ENCODE peak calls at places on chromosomes 11 and 22, in seven cellular contexts. One of them, this sample, is unnamed.

GRCh38 chr22:31579835-31580242 is 82.2 kb downstream of the PISD start:
- DNase-seq in mesenchymal stem cell: no peak
- DNase-seq in mesendoderm: no peak
- DNase-seq in IMR-90: no peak
- DNase-seq in H9: no peak
- DNase-seq in H1: no peak
- DNase-seq in trophoblast cell: no peak
- DNase-seq in this sample: no peak

GRCh38 chr22:19879651-19879995 is 24.9 kb upstream of the GNB1L start:
- DNase-seq in mesenchymal stem cell: no peak
- DNase-seq in mesendoderm: no peak
- DNase-seq in IMR-90: no peak
- DNase-seq in H9: peak; percentile 26
- DNase-seq in H1: no peak
- DNase-seq in trophoblast cell: no peak
- DNase-seq in this sample: no peak

GRCh38 chr11:77346906-77347603 is 45.6 kb upstream of the GDPD4 start:
- DNase-seq in mesenchymal stem cell: peak; percentile 75
- DNase-seq in mesendoderm: peak; percentile 87
- DNase-seq in IMR-90: peak; percentile 94
- DNase-seq in H9: no peak
- DNase-seq in H1: no peak
- DNase-seq in trophoblast cell: peak; percentile 73
- DNase-seq in this sample: no peak

GRCh38 chr22:29163808-29164207 is 41.9 kb upstream of the EMID1 start:
- DNase-seq in mesenchymal stem cell: no peak
- DNase-seq in mesendoderm: no peak
- DNase-seq in IMR-90: no peak
- DNase-seq in H9: no peak
- DNase-seq in H1: no peak
- DNase-seq in trophoblast cell: no peak
- DNase-seq in this sample: no peak

GRCh38 chr11:132347156-132348090 is 977.0 kb downstream of the NTM start:
- DNase-seq in mesenchymal stem cell: no peak
- DNase-seq in mesendoderm: peak; percentile 82
- DNase-seq in IMR-90: no peak
- DNase-seq in H9: peak; percentile 41
- DNase-seq in H1: no peak
- DNase-seq in trophoblast cell: no peak
- DNase-seq in this sample: no peak

GRCh38 chr11:12581923-12582322 is 92.3 kb upstream of the TEAD1 start:
- DNase-seq in mesenchymal stem cell: peak; percentile 58
- DNase-seq in mesendoderm: peak; percentile 82
- DNase-seq in IMR-90: peak; percentile 88
- DNase-seq in H9: no peak
- DNase-seq in H1: no peak
- DNase-seq in trophoblast cell: peak; percentile 81
- DNase-seq in this sample: no peak

GRCh38 chr11:84514436-84514835 is 1112.7 kb downstream of the DLG2 start:
- DNase-seq in mesenchymal stem cell: no peak
- DNase-seq in mesendoderm: no peak
- DNase-seq in IMR-90: no peak
- DNase-seq in H9: no peak
- DNase-seq in H1: no peak
- DNase-seq in trophoblast cell: no peak
- DNase-seq in this sample: no peak

GRCh38 chr11:117824571-117825537 is at the start of gene FXYD2:
- DNase-seq in mesenchymal stem cell: peak; percentile 79
- DNase-seq in mesendoderm: no peak
- DNase-seq in IMR-90: no peak
- DNase-seq in H9: peak; percentile 36
- DNase-seq in H1: no peak
- DNase-seq in trophoblast cell: no peak
- DNase-seq in this sample: no peak

GRCh38 chr11:65639623-65640482 is 2.0 kb downstream of the SIPA1 start:
- DNase-seq in mesenchymal stem cell: no peak
- DNase-seq in mesendoderm: no peak
- DNase-seq in IMR-90: no peak
- DNase-seq in H9: no peak
- DNase-seq in H1: no peak
- DNase-seq in trophoblast cell: no peak
- DNase-seq in this sample: no peak

DNA sequence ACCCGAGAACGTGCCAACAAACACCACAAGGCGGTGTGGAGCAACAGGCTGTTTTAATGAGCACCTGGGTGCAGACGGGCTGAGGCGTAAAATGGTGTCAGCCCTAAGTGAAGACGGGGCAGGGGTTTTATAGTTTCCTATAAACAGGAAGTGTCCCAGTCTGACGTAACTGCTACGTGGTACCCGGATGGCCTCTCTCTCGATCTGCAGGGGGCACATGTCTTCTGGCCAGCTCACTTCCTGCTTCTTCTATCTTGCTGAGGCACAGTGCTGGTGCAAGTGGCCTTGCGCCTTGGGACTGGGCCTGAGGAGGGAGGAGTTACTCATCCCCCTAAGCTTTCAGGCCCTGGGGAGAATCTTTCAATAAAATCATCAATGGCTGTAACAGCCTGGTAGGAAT is 20.9 kb downstream of the OOSP3 start:
- DNase-seq in mesenchymal stem cell: peak; percentile 47
- DNase-seq in mesendoderm: peak; percentile 78
- DNase-seq in IMR-90: no peak
- DNase-seq in H9: peak; percentile 55
- DNase-seq in H1: no peak
- DNase-seq in trophoblast cell: no peak
- DNase-seq in this sample: no peak
- H3K23ac ChIP-seq in mesenchymal stem cell: no peak overlapping the region
- H3K23ac ChIP-seq in mesendoderm: no peak overlapping the region
- H3K23ac ChIP-seq in IMR-90: no peak overlapping the region
- H3K23ac ChIP-seq in H9: no peak overlapping the region
- H3K23ac ChIP-seq in H1: no peak overlapping the region
- H3K23ac ChIP-seq in trophoblast cell: no peak overlapping the region
- H3K23ac ChIP-seq in this sample: no peak overlapping the region

GRCh38 chr11:4093519-4094347 is 866 bp upstream of the RRM1 start:
- DNase-seq in mesenchymal stem cell: no peak
- DNase-seq in mesendoderm: no peak
- DNase-seq in IMR-90: no peak
- DNase-seq in H9: no peak
- DNase-seq in H1: no peak
- DNase-seq in trophoblast cell: no peak
- DNase-seq in this sample: no peak

GRCh38 chr11:4098026-4098621 is 3.5 kb downstream of the RRM1 start:
- DNase-seq in mesenchymal stem cell: no peak
- DNase-seq in mesendoderm: no peak
- DNase-seq in IMR-90: peak; percentile 31
- DNase-seq in H9: no peak
- DNase-seq in H1: no peak
- DNase-seq in trophoblast cell: no peak
- DNase-seq in this sample: no peak

GRCh38 chr11:4095509-4096230 is 1.1 kb downstream of the RRM1 start:
- DNase-seq in mesenchymal stem cell: peak; percentile 85
- DNase-seq in mesendoderm: peak; percentile 61
- DNase-seq in IMR-90: peak; percentile 78
- DNase-seq in H9: no peak
- DNase-seq in H1: no peak
- DNase-seq in trophoblast cell: peak; percentile 80
- DNase-seq in this sample: no peak

GRCh38 chr11:4092031-4092430 is 2.6 kb upstream of the RRM1 start:
- DNase-seq in mesenchymal stem cell: no peak
- DNase-seq in mesendoderm: no peak
- DNase-seq in IMR-90: no peak
- DNase-seq in H9: no peak
- DNase-seq in H1: no peak
- DNase-seq in trophoblast cell: no peak
- DNase-seq in this sample: no peak

GRCh38 chr11:4094348-4095291 is at the start of gene RRM1:
- DNase-seq in mesenchymal stem cell: peak; percentile 96
- DNase-seq in mesendoderm: peak; percentile 99
- DNase-seq in IMR-90: peak; percentile 95
- DNase-seq in H9: peak; percentile 99
- DNase-seq in H1: peak; percentile 96
- DNase-seq in trophoblast cell: peak; percentile 97
- DNase-seq in this sample: peak; percentile 92
- H3K23ac ChIP-seq in mesenchymal stem cell: no peak within 1 kb of the TSS
- H3K23ac ChIP-seq in mesendoderm: peak within 1 kb of the TSS; percentile 91
- H3K23ac ChIP-seq in IMR-90: peak within 1 kb of the TSS; percentile 94
- H3K23ac ChIP-seq in H9: no peak within 1 kb of the TSS
- H3K23ac ChIP-seq in H1: no peak within 1 kb of the TSS
- H3K23ac ChIP-seq in trophoblast cell: no peak within 1 kb of the TSS
- H3K23ac ChIP-seq in this sample: peak within 1 kb of the TSS; percentile 52

GRCh38 chr22:46368871-46369715 is 33.6 kb downstream of the TRMU start:
- DNase-seq in mesenchymal stem cell: no peak
- DNase-seq in mesendoderm: no peak
- DNase-seq in IMR-90: no peak
- DNase-seq in H9: no peak
- DNase-seq in H1: no peak
- DNase-seq in trophoblast cell: no peak
- DNase-seq in this sample: no peak

GRCh38 chr22:46368422-46368821 is 32.9 kb downstream of the TRMU start:
- DNase-seq in mesenchymal stem cell: no peak
- DNase-seq in mesendoderm: no peak
- DNase-seq in IMR-90: no peak
- DNase-seq in H9: no peak
- DNase-seq in H1: no peak
- DNase-seq in trophoblast cell: no peak
- DNase-seq in this sample: no peak

GRCh38 chr22:46370584-46371373 is 35.3 kb downstream of the TRMU start:
- DNase-seq in mesenchymal stem cell: no peak
- DNase-seq in mesendoderm: peak; percentile 41
- DNase-seq in IMR-90: no peak
- DNase-seq in H9: no peak
- DNase-seq in H1: no peak
- DNase-seq in trophoblast cell: no peak
- DNase-seq in this sample: no peak

GRCh38 chr22:46371623-46372226 is 36.2 kb downstream of the TRMU start:
- DNase-seq in mesenchymal stem cell: no peak
- DNase-seq in mesendoderm: no peak
- DNase-seq in IMR-90: no peak
- DNase-seq in H9: no peak
- DNase-seq in H1: no peak
- DNase-seq in trophoblast cell: no peak
- DNase-seq in this sample: no peak

GRCh38 chr22:46369716-46370583 is 34.4 kb downstream of the TRMU start:
- DNase-seq in mesenchymal stem cell: no peak
- DNase-seq in mesendoderm: no peak
- DNase-seq in IMR-90: no peak
- DNase-seq in H9: no peak
- DNase-seq in H1: no peak
- DNase-seq in trophoblast cell: no peak
- DNase-seq in this sample: no peak
- H3K23ac ChIP-seq in mesenchymal stem cell: no peak overlapping the region
- H3K23ac ChIP-seq in mesendoderm: no peak overlapping the region
- H3K23ac ChIP-seq in IMR-90: no peak overlapping the region
- H3K23ac ChIP-seq in H9: no peak overlapping the region
- H3K23ac ChIP-seq in H1: no peak overlapping the region
- H3K23ac ChIP-seq in trophoblast cell: no peak overlapping the region
- H3K23ac ChIP-seq in this sample: peak overlapping the region; percentile 8

GRCh38 chr11:96074551-96075309 is 150.8 kb upstream of the MTMR2 start:
- DNase-seq in mesenchymal stem cell: no peak
- DNase-seq in mesendoderm: no peak
- DNase-seq in IMR-90: no peak
- DNase-seq in H9: no peak
- DNase-seq in H1: no peak
- DNase-seq in trophoblast cell: no peak
- DNase-seq in this sample: no peak
- H3K23ac ChIP-seq in mesenchymal stem cell: no peak overlapping the region
- H3K23ac ChIP-seq in mesendoderm: no peak overlapping the region
- H3K23ac ChIP-seq in IMR-90: no peak overlapping the region
- H3K23ac ChIP-seq in H9: no peak overlapping the region
- H3K23ac ChIP-seq in H1: no peak overlapping the region
- H3K23ac ChIP-seq in trophoblast cell: no peak overlapping the region
- H3K23ac ChIP-seq in this sample: no peak overlapping the region

DNA sequence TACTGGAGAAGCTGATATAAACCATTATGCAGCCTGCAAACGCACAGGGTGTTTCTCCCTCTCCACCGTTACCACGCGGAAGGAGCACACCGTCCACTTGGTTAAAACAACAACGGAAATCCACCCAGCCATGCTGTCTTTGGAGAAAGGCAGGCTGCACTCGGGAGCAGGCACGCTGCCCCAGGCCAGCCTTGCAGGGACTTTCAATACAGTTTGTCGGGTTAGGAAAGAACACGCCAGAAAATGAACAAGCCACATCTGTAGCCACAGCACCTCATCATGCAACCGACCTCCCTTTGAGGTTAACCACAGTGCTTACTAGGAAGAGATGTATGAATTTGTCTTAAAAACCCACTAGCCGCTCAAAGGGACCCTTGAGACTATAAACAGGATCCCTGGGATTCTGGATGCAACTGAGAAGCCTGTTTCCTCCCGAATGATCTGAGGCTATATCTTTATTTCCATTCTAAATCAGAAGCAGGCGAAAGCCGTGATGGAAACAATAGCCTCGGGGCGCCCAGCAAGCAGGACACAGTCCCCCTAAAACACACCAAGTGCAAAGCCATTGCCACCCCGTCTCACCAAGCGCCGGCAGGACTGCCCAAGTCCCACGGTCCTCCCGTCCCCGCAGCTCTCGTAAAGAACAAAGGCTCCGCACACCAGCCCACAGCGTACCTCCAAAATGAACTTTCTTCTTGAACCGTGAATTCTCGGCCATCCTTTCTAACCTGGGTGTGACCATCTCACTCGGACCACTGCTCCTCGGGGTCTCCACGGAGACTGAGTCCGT is 318.9 kb downstream of the CTTN start:
- DNase-seq in mesenchymal stem cell: peak; percentile 54
- DNase-seq in mesendoderm: no peak
- DNase-seq in IMR-90: no peak
- DNase-seq in H9: no peak
- DNase-seq in H1: no peak
- DNase-seq in trophoblast cell: no peak
- DNase-seq in this sample: no peak
- H3K23ac ChIP-seq in mesenchymal stem cell: no peak overlapping the region
- H3K23ac ChIP-seq in mesendoderm: no peak overlapping the region
- H3K23ac ChIP-seq in IMR-90: no peak overlapping the region
- H3K23ac ChIP-seq in H9: no peak overlapping the region
- H3K23ac ChIP-seq in H1: no peak overlapping the region
- H3K23ac ChIP-seq in trophoblast cell: no peak overlapping the region
- H3K23ac ChIP-seq in this sample: no peak overlapping the region

DNA sequence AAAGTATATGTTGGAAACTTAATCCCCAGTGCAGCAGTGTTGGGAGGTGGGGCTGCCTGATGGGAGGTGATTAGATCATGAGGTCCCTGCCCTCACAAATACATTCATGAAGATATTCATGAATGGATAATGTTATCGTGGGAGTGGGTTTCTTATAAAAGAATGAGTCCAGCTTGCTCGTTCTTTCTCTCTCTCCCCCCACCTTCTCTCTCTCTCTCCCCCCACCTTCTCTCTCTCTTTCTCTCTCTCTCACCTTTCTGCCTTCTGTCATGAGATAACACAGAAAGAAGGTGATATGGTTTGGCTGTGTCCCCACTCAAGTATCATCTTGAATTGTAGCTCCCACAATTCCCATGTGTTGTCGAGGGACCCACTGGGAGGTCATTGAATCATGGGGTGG is 66.7 kb upstream of the NUP50 start:
- DNase-seq in mesenchymal stem cell: no peak
- DNase-seq in mesendoderm: no peak
- DNase-seq in IMR-90: no peak
- DNase-seq in H9: no peak
- DNase-seq in H1: no peak
- DNase-seq in trophoblast cell: no peak
- DNase-seq in this sample: no peak
- H3K23ac ChIP-seq in mesenchymal stem cell: no peak overlapping the region
- H3K23ac ChIP-seq in mesendoderm: no peak overlapping the region
- H3K23ac ChIP-seq in IMR-90: no peak overlapping the region
- H3K23ac ChIP-seq in H9: no peak overlapping the region
- H3K23ac ChIP-seq in H1: no peak overlapping the region
- H3K23ac ChIP-seq in trophoblast cell: no peak overlapping the region
- H3K23ac ChIP-seq in this sample: no peak overlapping the region